ENCODE peak calls at places on chromosomes 12 and 14, in four cellular contexts. Y, C, U and W are unnamed samples.

GRCh38 chr12:6833189-6833890 is 5.1 kb downstream of the P3H3 start:
- DNase-seq in C (no peak), U (no peak), Y (no peak), W (no peak)

GRCh38 chr12:70638639-70639349 is 1.6 kb upstream of the PTPRB start:
- DNase-seq in C (no peak), Y (no peak), U (no peak), W (no peak)

GRCh38 chr12:123935956-123936355 is 36.7 kb downstream of the CCDC92 start:
- DNase-seq in U (no peak), Y (no peak), C (no peak), W (no peak)

GRCh38 chr14:90883782-90884181 is 67.6 kb upstream of the TTC7B start:
- DNase-seq in U (no peak), C (no peak), Y (no peak), W (no peak)

GRCh38 chr12:89323568-89324218 is 28.6 kb downstream of the DUSP6 start:
- DNase-seq in Y (no peak), C (no peak), U (no peak), W (no peak)

GRCh38 chr14:104007121-104007520 is 64.8 kb upstream of the RD3L start:
- DNase-seq in U (no peak), C (no peak), Y (no peak), W (no peak)

GRCh38 chr14:68042591-68043210 is 223.1 kb downstream of the RAD51B start:
- DNase-seq in C (no peak), Y (no peak), U (no peak), W (peak; percentile 26)

GRCh38 chr12:85782711-85783110 is 53.5 kb downstream of the RASSF9 start:
- DNase-seq in C (no peak), U (no peak), Y (no peak), W (no peak)

GRCh38 chr12:70985850-70986249 is 65.3 kb upstream of the PTPRR start:
- DNase-seq in Y (no peak), U (no peak), C (no peak), W (no peak)

GRCh38 chr14:48690349-48690748 is 895.8 kb downstream of the RPS29 start:
- DNase-seq in Y (no peak), U (no peak), C (peak; percentile 7), W (peak; percentile 31)

GRCh38 chr12:11014234-11014633 is 8.2 kb downstream of the TAS2R19 start:
- DNase-seq in C (no peak), Y (no peak), U (no peak), W (no peak)

GRCh38 chr12:46790066-46790465 is 35.7 kb downstream of the SLC38A4 start:
- DNase-seq in Y (no peak), U (no peak), C (no peak), W (no peak)

GRCh38 chr12:28640519-28640918 is 450.3 kb downstream of the CCDC91 start:
- DNase-seq in Y (no peak), C (no peak), U (no peak), W (no peak)

GRCh38 chr12:49705479-49706267 is 1.5 kb downstream of the FMNL3 start:
- DNase-seq in C (no peak), Y (no peak), U (peak; percentile 70), W (no peak)

GRCh38 chr12:91817512-91817911 is 328.1 kb downstream of the BTG1 start:
- DNase-seq in Y (no peak), C (no peak), U (no peak), W (no peak)

GRCh38 chr12:69468237-69469026 is 1.8 kb upstream of the FRS2 start:
- DNase-seq in U (no peak), C (no peak), Y (no peak), W (no peak)

GRCh38 chr12:990308-990648 is 745 bp upstream of the ERC1 start:
- DNase-seq in Y (peak; percentile 44), U (no peak), C (no peak), W (peak; percentile 43)

GRCh38 chr14:24080888-24081738 is 9.8 kb downstream of the CPNE6 start:
- DNase-seq in C (no peak), Y (peak; percentile 69), U (peak; percentile 88), W (peak; percentile 51)

GRCh38 chr14:30559638-30560071 is 697 bp downstream of the G2E3 start:
- DNase-seq in U (peak; percentile 52), Y (no peak), C (no peak), W (peak; percentile 39)

GRCh38 chr12:12466157-12466556 is 96.5 kb downstream of the DUSP16 start:
- DNase-seq in U (no peak), C (no peak), Y (peak; percentile 43), W (no peak)

GRCh38 chr14:76720382-76720813 is 40.9 kb upstream of the VASH1 start:
- DNase-seq in Y (no peak), U (no peak), C (no peak), W (no peak)

GRCh38 chr12:58174316-58174715 is 232.9 kb downstream of the ATP23 start:
- DNase-seq in U (no peak), Y (no peak), C (no peak), W (no peak)

GRCh38 chr12:131471271-131471905 is 239.5 kb upstream of the SFSWAP start:
- DNase-seq in Y (no peak), C (no peak), U (peak; percentile 20), W (no peak)

GRCh38 chr14:95840094-95840493 is 36.5 kb upstream of the TUNAR start:
- DNase-seq in C (no peak), U (no peak), Y (no peak), W (no peak)